ENCODE peak calls at places on chromosomes 3 and 15, in four cellular contexts. One of them, this sample, is unnamed.
A peak's percentile ranks its signal among the peaks of the same experiment; 100 is the strongest.

GRCh38 chr3:149332227-149332765 is 1.1 kb downstream of the TM4SF18 start:
- DNase-seq in stimulated activated CD8-positive, alpha-beta memory T cell treated with anti-CD3 and anti-CD28 coated beads, Interleukin-12 subunit alpha, Interleukin-12 subunit beta, amount 100 ng/mL, for 4 hours: no peak
- DNase-seq in M059J: peak; percentile 38
- DNase-seq in EL: no peak
- DNase-seq in this sample: no peak

GRCh38 chr3:101940521-101940992 is 91.2 kb downstream of the NFKBIZ start:
- DNase-seq in EL: peak; percentile 98
- DNase-seq in M059J: peak; percentile 98
- DNase-seq in stimulated activated CD8-positive, alpha-beta memory T cell treated with anti-CD3 and anti-CD28 coated beads, Interleukin-12 subunit alpha, Interleukin-12 subunit beta, amount 100 ng/mL, for 4 hours: no peak
- DNase-seq in this sample: no peak

GRCh38 chr15:45729146-45729545 is 94.3 kb downstream of the SQOR start:
- DNase-seq in stimulated activated CD8-positive, alpha-beta memory T cell treated with anti-CD3 and anti-CD28 coated beads, Interleukin-12 subunit alpha, Interleukin-12 subunit beta, amount 100 ng/mL, for 4 hours: no peak
- DNase-seq in M059J: peak; percentile 71
- DNase-seq in EL: peak; percentile 25
- DNase-seq in this sample: peak; percentile 13

GRCh38 chr3:41653575-41654239 is 308.2 kb downstream of the ULK4 start:
- DNase-seq in EL: no peak
- DNase-seq in M059J: no peak
- DNase-seq in stimulated activated CD8-positive, alpha-beta memory T cell treated with anti-CD3 and anti-CD28 coated beads, Interleukin-12 subunit alpha, Interleukin-12 subunit beta, amount 100 ng/mL, for 4 hours: no peak
- DNase-seq in this sample: no peak

GRCh38 chr3:41224120-41224806 is 25.0 kb downstream of the CTNNB1 start:
- DNase-seq in stimulated activated CD8-positive, alpha-beta memory T cell treated with anti-CD3 and anti-CD28 coated beads, Interleukin-12 subunit alpha, Interleukin-12 subunit beta, amount 100 ng/mL, for 4 hours: no peak
- DNase-seq in M059J: peak; percentile 45
- DNase-seq in EL: peak; percentile 60
- DNase-seq in this sample: no peak

GRCh38 chr15:40281057-40281850 is 1.6 kb downstream of the ANKRD63 start:
- DNase-seq in M059J: no peak
- DNase-seq in stimulated activated CD8-positive, alpha-beta memory T cell treated with anti-CD3 and anti-CD28 coated beads, Interleukin-12 subunit alpha, Interleukin-12 subunit beta, amount 100 ng/mL, for 4 hours: no peak
- DNase-seq in EL: no peak
- DNase-seq in this sample: no peak

GRCh38 chr15:98968576-98968975 is 39.0 kb downstream of the PGPEP1L start:
- DNase-seq in stimulated activated CD8-positive, alpha-beta memory T cell treated with anti-CD3 and anti-CD28 coated beads, Interleukin-12 subunit alpha, Interleukin-12 subunit beta, amount 100 ng/mL, for 4 hours: no peak
- DNase-seq in EL: no peak
- DNase-seq in M059J: no peak
- DNase-seq in this sample: no peak

GRCh38 chr3:42216820-42217416 is 49.1 kb downstream of the CCK start:
- DNase-seq in M059J: no peak
- DNase-seq in stimulated activated CD8-positive, alpha-beta memory T cell treated with anti-CD3 and anti-CD28 coated beads, Interleukin-12 subunit alpha, Interleukin-12 subunit beta, amount 100 ng/mL, for 4 hours: no peak
- DNase-seq in EL: peak; percentile 73
- DNase-seq in this sample: peak; percentile 40

GRCh38 chr3:127667119-127667681 is 5.6 kb upstream of the ABTB1 start:
- DNase-seq in stimulated activated CD8-positive, alpha-beta memory T cell treated with anti-CD3 and anti-CD28 coated beads, Interleukin-12 subunit alpha, Interleukin-12 subunit beta, amount 100 ng/mL, for 4 hours: no peak
- DNase-seq in EL: no peak
- DNase-seq in M059J: no peak
- DNase-seq in this sample: no peak

GRCh38 chr15:89984421-89985010 is 16.6 kb upstream of the ZNF710 start:
- DNase-seq in M059J: no peak
- DNase-seq in stimulated activated CD8-positive, alpha-beta memory T cell treated with anti-CD3 and anti-CD28 coated beads, Interleukin-12 subunit alpha, Interleukin-12 subunit beta, amount 100 ng/mL, for 4 hours: no peak
- DNase-seq in EL: no peak
- DNase-seq in this sample: no peak

GRCh38 chr15:72758195-72758594 is 25.4 kb downstream of the ADPGK start:
- DNase-seq in EL: peak; percentile 86
- DNase-seq in stimulated activated CD8-positive, alpha-beta memory T cell treated with anti-CD3 and anti-CD28 coated beads, Interleukin-12 subunit alpha, Interleukin-12 subunit beta, amount 100 ng/mL, for 4 hours: no peak
- DNase-seq in M059J: peak; percentile 83
- DNase-seq in this sample: peak; percentile 63

GRCh38 chr3:195580733-195581443 is 2.9 kb downstream of the APOD start:
- DNase-seq in M059J: no peak
- DNase-seq in stimulated activated CD8-positive, alpha-beta memory T cell treated with anti-CD3 and anti-CD28 coated beads, Interleukin-12 subunit alpha, Interleukin-12 subunit beta, amount 100 ng/mL, for 4 hours: no peak
- DNase-seq in EL: no peak
- DNase-seq in this sample: no peak

GRCh38 chr3:103684956-103685355 is 1250.1 kb downstream of the ZPLD1 start:
- DNase-seq in EL: no peak
- DNase-seq in stimulated activated CD8-positive, alpha-beta memory T cell treated with anti-CD3 and anti-CD28 coated beads, Interleukin-12 subunit alpha, Interleukin-12 subunit beta, amount 100 ng/mL, for 4 hours: no peak
- DNase-seq in M059J: no peak
- DNase-seq in this sample: no peak

GRCh38 chr3:70067860-70068479 is 68.4 kb downstream of the SAMMSON start:
- DNase-seq in stimulated activated CD8-positive, alpha-beta memory T cell treated with anti-CD3 and anti-CD28 coated beads, Interleukin-12 subunit alpha, Interleukin-12 subunit beta, amount 100 ng/mL, for 4 hours: no peak
- DNase-seq in M059J: no peak
- DNase-seq in EL: no peak
- DNase-seq in this sample: no peak

GRCh38 chr15:78044407-78045155 is 32.9 kb downstream of the TBC1D2B start:
- DNase-seq in EL: peak; percentile 68
- DNase-seq in M059J: no peak
- DNase-seq in stimulated activated CD8-positive, alpha-beta memory T cell treated with anti-CD3 and anti-CD28 coated beads, Interleukin-12 subunit alpha, Interleukin-12 subunit beta, amount 100 ng/mL, for 4 hours: no peak
- DNase-seq in this sample: no peak

GRCh38 chr3:129317014-129317771 is 38.5 kb downstream of the HMCES start:
- DNase-seq in EL: no peak
- DNase-seq in M059J: no peak
- DNase-seq in stimulated activated CD8-positive, alpha-beta memory T cell treated with anti-CD3 and anti-CD28 coated beads, Interleukin-12 subunit alpha, Interleukin-12 subunit beta, amount 100 ng/mL, for 4 hours: no peak
- DNase-seq in this sample: no peak

GRCh38 chr15:47715856-47716445 is 1.4 kb upstream of the SEMA6D start:
- DNase-seq in stimulated activated CD8-positive, alpha-beta memory T cell treated with anti-CD3 and anti-CD28 coated beads, Interleukin-12 subunit alpha, Interleukin-12 subunit beta, amount 100 ng/mL, for 4 hours: no peak
- DNase-seq in M059J: no peak
- DNase-seq in EL: no peak
- DNase-seq in this sample: no peak

GRCh38 chr15:90364251-90364650 is 12.2 kb downstream of the ZNF774 start:
- DNase-seq in EL: peak; percentile 80
- DNase-seq in stimulated activated CD8-positive, alpha-beta memory T cell treated with anti-CD3 and anti-CD28 coated beads, Interleukin-12 subunit alpha, Interleukin-12 subunit beta, amount 100 ng/mL, for 4 hours: no peak
- DNase-seq in M059J: peak; percentile 81
- DNase-seq in this sample: peak; percentile 34

GRCh38 chr15:101371081-101371480 is 76.0 kb upstream of the SNRPA1 start:
- DNase-seq in M059J: no peak
- DNase-seq in stimulated activated CD8-positive, alpha-beta memory T cell treated with anti-CD3 and anti-CD28 coated beads, Interleukin-12 subunit alpha, Interleukin-12 subunit beta, amount 100 ng/mL, for 4 hours: no peak
- DNase-seq in EL: no peak
- DNase-seq in this sample: no peak

GRCh38 chr3:195549931-195550519 is 6.9 kb upstream of the PPP1R2 start:
- DNase-seq in M059J: no peak
- DNase-seq in stimulated activated CD8-positive, alpha-beta memory T cell treated with anti-CD3 and anti-CD28 coated beads, Interleukin-12 subunit alpha, Interleukin-12 subunit beta, amount 100 ng/mL, for 4 hours: peak; percentile 64
- DNase-seq in EL: no peak
- DNase-seq in this sample: no peak

GRCh38 chr15:72179950-72180581 is 17.5 kb downstream of the GRAMD2A start:
- DNase-seq in stimulated activated CD8-positive, alpha-beta memory T cell treated with anti-CD3 and anti-CD28 coated beads, Interleukin-12 subunit alpha, Interleukin-12 subunit beta, amount 100 ng/mL, for 4 hours: no peak
- DNase-seq in M059J: peak; percentile 24
- DNase-seq in EL: no peak
- DNase-seq in this sample: no peak

GRCh38 chr3:196142674-196142988 is 60.7 kb upstream of the TFRC start:
- DNase-seq in stimulated activated CD8-positive, alpha-beta memory T cell treated with anti-CD3 and anti-CD28 coated beads, Interleukin-12 subunit alpha, Interleukin-12 subunit beta, amount 100 ng/mL, for 4 hours: no peak
- DNase-seq in M059J: no peak
- DNase-seq in EL: no peak
- DNase-seq in this sample: no peak

GRCh38 chr3:151890721-151891141 is 17.3 kb downstream of the SUCNR1 start:
- DNase-seq in EL: no peak
- DNase-seq in M059J: peak; percentile 73
- DNase-seq in stimulated activated CD8-positive, alpha-beta memory T cell treated with anti-CD3 and anti-CD28 coated beads, Interleukin-12 subunit alpha, Interleukin-12 subunit beta, amount 100 ng/mL, for 4 hours: no peak
- DNase-seq in this sample: no peak

GRCh38 chr15:34621675-34622074 is 38.2 kb upstream of the GOLGA8B start:
- DNase-seq in EL: peak; percentile 45
- DNase-seq in M059J: peak; percentile 44
- DNase-seq in stimulated activated CD8-positive, alpha-beta memory T cell treated with anti-CD3 and anti-CD28 coated beads, Interleukin-12 subunit alpha, Interleukin-12 subunit beta, amount 100 ng/mL, for 4 hours: no peak
- DNase-seq in this sample: no peak

GRCh38 chr3:94115482-94115881 is 52.6 kb downstream of the NSUN3 start:
- DNase-seq in EL: peak; percentile 43
- DNase-seq in stimulated activated CD8-positive, alpha-beta memory T cell treated with anti-CD3 and anti-CD28 coated beads, Interleukin-12 subunit alpha, Interleukin-12 subunit beta, amount 100 ng/mL, for 4 hours: no peak
- DNase-seq in M059J: peak; percentile 51
- DNase-seq in this sample: no peak

GRCh38 chr3:98979296-98979695 is 77.8 kb upstream of the DCBLD2 start:
- DNase-seq in M059J: no peak
- DNase-seq in EL: no peak
- DNase-seq in stimulated activated CD8-positive, alpha-beta memory T cell treated with anti-CD3 and anti-CD28 coated beads, Interleukin-12 subunit alpha, Interleukin-12 subunit beta, amount 100 ng/mL, for 4 hours: no peak
- DNase-seq in this sample: no peak

GRCh38 chr15:85754993-85755392 is 39.7 kb downstream of the KLHL25 start:
- DNase-seq in stimulated activated CD8-positive, alpha-beta memory T cell treated with anti-CD3 and anti-CD28 coated beads, Interleukin-12 subunit alpha, Interleukin-12 subunit beta, amount 100 ng/mL, for 4 hours: no peak
- DNase-seq in EL: no peak
- DNase-seq in M059J: no peak
- DNase-seq in this sample: no peak

GRCh38 chr3:101009386-101009785 is 16.2 kb upstream of the ABI3BP start:
- DNase-seq in M059J: no peak
- DNase-seq in stimulated activated CD8-positive, alpha-beta memory T cell treated with anti-CD3 and anti-CD28 coated beads, Interleukin-12 subunit alpha, Interleukin-12 subunit beta, amount 100 ng/mL, for 4 hours: no peak
- DNase-seq in EL: peak; percentile 51
- DNase-seq in this sample: no peak

GRCh38 chr3:60877188-60877587 is 374.1 kb downstream of the FHIT start:
- DNase-seq in M059J: no peak
- DNase-seq in stimulated activated CD8-positive, alpha-beta memory T cell treated with anti-CD3 and anti-CD28 coated beads, Interleukin-12 subunit alpha, Interleukin-12 subunit beta, amount 100 ng/mL, for 4 hours: no peak
- DNase-seq in EL: no peak
- DNase-seq in this sample: no peak

GRCh38 chr3:123258811-123259420 is 57.2 kb downstream of the SEC22A start:
- DNase-seq in stimulated activated CD8-positive, alpha-beta memory T cell treated with anti-CD3 and anti-CD28 coated beads, Interleukin-12 subunit alpha, Interleukin-12 subunit beta, amount 100 ng/mL, for 4 hours: no peak
- DNase-seq in EL: peak; percentile 50
- DNase-seq in M059J: peak; percentile 69
- DNase-seq in this sample: no peak

GRCh38 chr3:193890036-193890897 is 245.7 kb upstream of the HES1 start:
- DNase-seq in EL: no peak
- DNase-seq in stimulated activated CD8-positive, alpha-beta memory T cell treated with anti-CD3 and anti-CD28 coated beads, Interleukin-12 subunit alpha, Interleukin-12 subunit beta, amount 100 ng/mL, for 4 hours: no peak
- DNase-seq in M059J: no peak
- DNase-seq in this sample: no peak

GRCh38 chr3:170811515-170811914 is 58.5 kb downstream of the RPL22L1 start:
- DNase-seq in EL: peak; percentile 48
- DNase-seq in stimulated activated CD8-positive, alpha-beta memory T cell treated with anti-CD3 and anti-CD28 coated beads, Interleukin-12 subunit alpha, Interleukin-12 subunit beta, amount 100 ng/mL, for 4 hours: no peak
- DNase-seq in M059J: peak; percentile 85
- DNase-seq in this sample: no peak

GRCh38 chr15:62618432-62618831 is 424.1 kb upstream of the TPM1 start:
- DNase-seq in stimulated activated CD8-positive, alpha-beta memory T cell treated with anti-CD3 and anti-CD28 coated beads, Interleukin-12 subunit alpha, Interleukin-12 subunit beta, amount 100 ng/mL, for 4 hours: no peak
- DNase-seq in M059J: peak; percentile 92
- DNase-seq in EL: peak; percentile 91
- DNase-seq in this sample: peak; percentile 26

GRCh38 chr15:57698243-57698642 is 8.3 kb upstream of the POLR2M start:
- DNase-seq in M059J: no peak
- DNase-seq in EL: no peak
- DNase-seq in stimulated activated CD8-positive, alpha-beta memory T cell treated with anti-CD3 and anti-CD28 coated beads, Interleukin-12 subunit alpha, Interleukin-12 subunit beta, amount 100 ng/mL, for 4 hours: no peak
- DNase-seq in this sample: no peak

GRCh38 chr3:49028673-49029562 is at the start of gene IMPDH2:
- DNase-seq in M059J: peak; percentile 81
- DNase-seq in EL: peak; percentile 91
- DNase-seq in stimulated activated CD8-positive, alpha-beta memory T cell treated with anti-CD3 and anti-CD28 coated beads, Interleukin-12 subunit alpha, Interleukin-12 subunit beta, amount 100 ng/mL, for 4 hours: peak; percentile 88
- DNase-seq in this sample: peak; percentile 71

GRCh38 chr3:39540162-39540921 is 72.9 kb downstream of the MOBP start:
- DNase-seq in M059J: no peak
- DNase-seq in stimulated activated CD8-positive, alpha-beta memory T cell treated with anti-CD3 and anti-CD28 coated beads, Interleukin-12 subunit alpha, Interleukin-12 subunit beta, amount 100 ng/mL, for 4 hours: no peak
- DNase-seq in EL: no peak
- DNase-seq in this sample: no peak

This sample was measured in H54.